ENCODE peak calls at places on chromosomes 1 and 21, in seven cellular contexts. One of them, this sample, is unnamed.

GRCh38 chr1:101918277-101918676 is 78.4 kb downstream of the OLFM3 start:
- DNase-seq in stimulated activated CD8-positive, alpha-beta memory T cell treated with anti-CD3 and anti-CD28 coated beads, Interleukin-4, amount 100 ng/mL, for 24 hours: no peak
- DNase-seq in RPMI7951: no peak
- DNase-seq in aorta: no peak
- DNase-seq in anterior cingulate cortex: no peak
- DNase-seq in iris pigment epithelial cell: no peak
- DNase-seq in GOT3: no peak
- DNase-seq in this sample: no peak

GRCh38 chr1:55970711-55971110 is 608.7 kb downstream of the PLPP3 start:
- DNase-seq in stimulated activated CD8-positive, alpha-beta memory T cell treated with anti-CD3 and anti-CD28 coated beads, Interleukin-4, amount 100 ng/mL, for 24 hours: no peak
- DNase-seq in RPMI7951: peak
- DNase-seq in aorta: no peak
- DNase-seq in anterior cingulate cortex: no peak
- DNase-seq in iris pigment epithelial cell: peak
- DNase-seq in GOT3: no peak
- DNase-seq in this sample: no peak

GRCh38 chr1:3063379-3064295 is 5.4 kb upstream of the PRDM16 start:
- DNase-seq in stimulated activated CD8-positive, alpha-beta memory T cell treated with anti-CD3 and anti-CD28 coated beads, Interleukin-4, amount 100 ng/mL, for 24 hours: no peak
- DNase-seq in RPMI7951: no peak
- DNase-seq in aorta: peak
- DNase-seq in anterior cingulate cortex: no peak
- DNase-seq in iris pigment epithelial cell: no peak
- DNase-seq in GOT3: no peak
- DNase-seq in this sample: peak

GRCh38 chr1:43435146-43436145 is 18.3 kb downstream of the HYI start:
- DNase-seq in stimulated activated CD8-positive, alpha-beta memory T cell treated with anti-CD3 and anti-CD28 coated beads, Interleukin-4, amount 100 ng/mL, for 24 hours: no peak
- DNase-seq in RPMI7951: no peak
- DNase-seq in aorta: peak
- DNase-seq in anterior cingulate cortex: no peak
- DNase-seq in iris pigment epithelial cell: peak
- DNase-seq in GOT3: no peak
- DNase-seq in this sample: no peak

GRCh38 chr1:61013189-61013952 is 69.0 kb upstream of the NFIA start:
- DNase-seq in stimulated activated CD8-positive, alpha-beta memory T cell treated with anti-CD3 and anti-CD28 coated beads, Interleukin-4, amount 100 ng/mL, for 24 hours: no peak
- DNase-seq in RPMI7951: no peak
- DNase-seq in aorta: no peak
- DNase-seq in anterior cingulate cortex: no peak
- DNase-seq in iris pigment epithelial cell: no peak
- DNase-seq in GOT3: no peak
- DNase-seq in this sample: no peak

GRCh38 chr1:30088594-30089556 is 634.5 kb downstream of the MATN1 start:
- DNase-seq in stimulated activated CD8-positive, alpha-beta memory T cell treated with anti-CD3 and anti-CD28 coated beads, Interleukin-4, amount 100 ng/mL, for 24 hours: no peak
- DNase-seq in RPMI7951: peak
- DNase-seq in aorta: no peak
- DNase-seq in anterior cingulate cortex: no peak
- DNase-seq in iris pigment epithelial cell: peak
- DNase-seq in GOT3: no peak
- DNase-seq in this sample: peak

GRCh38 chr1:241202321-241202845 is 154.6 kb downstream of the RGS7 start:
- DNase-seq in stimulated activated CD8-positive, alpha-beta memory T cell treated with anti-CD3 and anti-CD28 coated beads, Interleukin-4, amount 100 ng/mL, for 24 hours: no peak
- DNase-seq in RPMI7951: no peak
- DNase-seq in aorta: no peak
- DNase-seq in anterior cingulate cortex: no peak
- DNase-seq in iris pigment epithelial cell: no peak
- DNase-seq in GOT3: no peak
- DNase-seq in this sample: no peak

GRCh38 chr1:223747838-223748335 is 35.5 kb downstream of the CAPN2 start:
- DNase-seq in stimulated activated CD8-positive, alpha-beta memory T cell treated with anti-CD3 and anti-CD28 coated beads, Interleukin-4, amount 100 ng/mL, for 24 hours: no peak
- DNase-seq in RPMI7951: no peak
- DNase-seq in aorta: no peak
- DNase-seq in anterior cingulate cortex: no peak
- DNase-seq in iris pigment epithelial cell: no peak
- DNase-seq in GOT3: no peak
- DNase-seq in this sample: no peak

GRCh38 chr1:240415532-240415931 is 196.4 kb downstream of the GREM2 start:
- DNase-seq in stimulated activated CD8-positive, alpha-beta memory T cell treated with anti-CD3 and anti-CD28 coated beads, Interleukin-4, amount 100 ng/mL, for 24 hours: no peak
- DNase-seq in RPMI7951: no peak
- DNase-seq in aorta: no peak
- DNase-seq in anterior cingulate cortex: no peak
- DNase-seq in iris pigment epithelial cell: peak
- DNase-seq in GOT3: no peak
- DNase-seq in this sample: no peak

GRCh38 chr21:44858291-44858690 is 15.2 kb downstream of the PTTG1IP start:
- DNase-seq in stimulated activated CD8-positive, alpha-beta memory T cell treated with anti-CD3 and anti-CD28 coated beads, Interleukin-4, amount 100 ng/mL, for 24 hours: no peak
- DNase-seq in RPMI7951: no peak
- DNase-seq in aorta: peak
- DNase-seq in anterior cingulate cortex: no peak
- DNase-seq in iris pigment epithelial cell: no peak
- DNase-seq in GOT3: no peak
- DNase-seq in this sample: no peak